ENCODE peak calls at places on chromosomes 3 and 15, in seven cellular contexts. E, Q, U, D, H, B and X are unnamed samples.

GRCh38 chr3:27228805-27229204 is 140.4 kb downstream of the NEK10 start:
- DNase-seq in E (peak; percentile 76), Q (no peak), U (no peak), D (no peak), H (no peak), B (no peak), X (peak; percentile 89)

GRCh38 chr3:58617338-58617761 is 40.2 kb upstream of the FAM107A start:
- DNase-seq in E (no peak), Q (no peak), U (no peak), D (peak; percentile 18), H (no peak), B (no peak), X (peak; percentile 68)

GRCh38 chr3:40780801-40781406 is 256.1 kb downstream of the ZNF621 start:
- DNase-seq in E (no peak), Q (peak; percentile 14), U (no peak), D (no peak), H (no peak), B (no peak), X (no peak)

GRCh38 chr3:37540786-37541185 is 320.9 kb upstream of the CTDSPL start:
- DNase-seq in E (no peak), Q (no peak), U (no peak), D (no peak), H (no peak), B (no peak), X (no peak)

GRCh38 chr3:182485306-182485705 is 308.0 kb upstream of the ATP11B start:
- DNase-seq in E (no peak), Q (no peak), U (no peak), D (no peak), H (no peak), B (no peak), X (no peak)

GRCh38 chr15:98077186-98077585 is 116.7 kb downstream of the ARRDC4 start:
- DNase-seq in E (no peak), Q (no peak), U (no peak), D (no peak), H (no peak), B (no peak), X (no peak)

GRCh38 chr3:16550676-16551341 is 37.3 kb upstream of the RFTN1 start:
- DNase-seq in E (peak; percentile 78), Q (peak; percentile 76), U (peak; percentile 87), D (peak; percentile 88), H (peak; percentile 91), B (peak; percentile 96), X (peak; percentile 93)

GRCh38 chr3:55637906-55638635 is 151.0 kb upstream of the WNT5A start:
- DNase-seq in E (no peak), Q (no peak), U (no peak), D (no peak), H (no peak), B (peak; percentile 25), X (no peak)

GRCh38 chr3:106261396-106261795 is 392.6 kb upstream of the CBLB start:
- DNase-seq in E (no peak), Q (no peak), U (no peak), D (peak; percentile 45), H (peak; percentile 40), B (no peak), X (no peak)

GRCh38 chr3:149596136-149596770 is 61.6 kb downstream of the WWTR1 start:
- DNase-seq in E (no peak), Q (no peak), U (no peak), D (peak; percentile 54), H (no peak), B (no peak), X (no peak)

GRCh38 chr15:59008086-59008485 is 20.6 kb downstream of the RNF111 start:
- DNase-seq in E (no peak), Q (no peak), U (no peak), D (no peak), H (no peak), B (no peak), X (no peak)

GRCh38 chr3:78274475-78275065 is 1234.7 kb downstream of the ROBO2 start:
- DNase-seq in E (no peak), Q (no peak), U (no peak), D (no peak), H (no peak), B (no peak), X (no peak)

GRCh38 chr3:130677310-130677709 is 69.3 kb downstream of the PIK3R4 start:
- DNase-seq in E (no peak), Q (no peak), U (no peak), D (no peak), H (no peak), B (no peak), X (no peak)
- H2BK120ac ChIP-seq in E (no peak overlapping the region), Q (no peak overlapping the region), U (no peak overlapping the region), D (no peak overlapping the region), H (no peak overlapping the region), B (no peak overlapping the region), X (no peak overlapping the region)

GRCh38 chr3:49723301-49723630 is 485 bp downstream of the GMPPB start:
- DNase-seq in E (peak; percentile 73), Q (no peak), U (no peak), D (peak; percentile 37), H (peak; percentile 60), B (peak; percentile 56), X (peak; percentile 61)
- H4K8ac ChIP-seq in E (no peak overlapping the region), Q (no peak overlapping the region), U (peak overlapping the region; percentile 93), D (peak overlapping the region; percentile 55), H (peak overlapping the region; percentile 94), B (peak overlapping the region; percentile 95), X (no peak overlapping the region)

DNA sequence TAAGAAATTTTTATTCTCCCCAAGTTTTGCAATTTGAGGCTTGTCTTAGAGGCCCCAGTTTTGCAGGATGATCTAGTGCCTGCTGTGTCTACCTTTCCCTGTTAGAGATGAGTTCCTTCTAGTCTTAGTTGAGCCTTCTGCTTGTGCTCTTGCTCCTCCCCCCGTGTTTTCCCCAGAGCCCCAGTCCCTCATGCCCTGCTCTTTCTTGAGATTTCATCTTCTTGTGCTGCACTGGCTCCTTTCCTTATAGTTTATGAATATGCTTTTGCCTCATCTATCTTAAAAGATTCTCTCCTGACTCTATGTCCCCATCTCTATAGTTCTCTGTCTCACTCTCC is 4.7 kb downstream of the GAP43 start:
- DNase-seq in E (no peak), Q (no peak), U (no peak), D (no peak), H (no peak), B (no peak), X (no peak)
- H3K18ac ChIP-seq in E (no peak overlapping the region), Q (no peak overlapping the region), U (no peak overlapping the region), D (no peak overlapping the region), H (no peak overlapping the region), B (no peak overlapping the region), X (no peak overlapping the region)

GRCh38 chr3:81579744-81580143 is 181.7 kb downstream of the GBE1 start:
- DNase-seq in E (no peak), Q (no peak), U (no peak), D (no peak), H (no peak), B (no peak), X (peak; percentile 53)

GRCh38 chr3:81581966-81582599 is 179.4 kb downstream of the GBE1 start:
- DNase-seq in E (no peak), Q (no peak), U (no peak), D (peak; percentile 47), H (peak; percentile 47), B (peak; percentile 16), X (peak; percentile 37)

GRCh38 chr3:81580399-81580798 is 181.0 kb downstream of the GBE1 start:
- DNase-seq in E (no peak), Q (peak; percentile 71), U (no peak), D (no peak), H (no peak), B (no peak), X (no peak)

GRCh38 chr3:81585937-81586336 is 175.5 kb downstream of the GBE1 start:
- DNase-seq in E (no peak), Q (no peak), U (no peak), D (no peak), H (no peak), B (no peak), X (no peak)

DNA sequence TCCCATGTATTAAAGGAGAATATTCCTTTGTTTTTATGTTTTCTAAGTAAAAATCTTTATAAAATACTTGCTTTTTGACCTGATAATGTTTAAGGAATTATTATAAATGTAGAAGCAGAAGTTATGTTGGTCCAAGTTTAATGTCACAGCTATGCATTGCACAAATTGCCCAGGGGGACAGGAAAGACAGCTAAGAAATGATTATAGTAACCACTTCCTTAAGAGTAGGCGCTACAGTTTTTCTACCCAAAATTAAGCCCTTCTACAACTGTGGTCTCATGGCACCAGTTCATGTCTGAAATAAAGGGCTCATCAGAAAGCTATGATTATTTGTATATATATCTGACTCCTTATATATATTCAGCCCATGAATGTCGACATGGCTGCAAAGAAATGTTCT is 176.4 kb downstream of the GBE1 start:
- DNase-seq in E (no peak), Q (no peak), U (no peak), D (no peak), H (no peak), B (no peak), X (no peak)
- H2BK120ac ChIP-seq in E (no peak overlapping the region), Q (no peak overlapping the region), U (no peak overlapping the region), D (no peak overlapping the region), H (no peak overlapping the region), B (no peak overlapping the region), X (no peak overlapping the region)

GRCh38 chr3:42090973-42091731 is at the start of gene TRAK1:
- DNase-seq in E (no peak), Q (no peak), U (no peak), D (no peak), H (no peak), B (no peak), X (no peak)

GRCh38 chr3:42095540-42095939 is 4.4 kb downstream of the TRAK1 start:
- DNase-seq in E (no peak), Q (no peak), U (no peak), D (no peak), H (no peak), B (no peak), X (no peak)

GRCh38 chr3:42094992-42095391 is 3.8 kb downstream of the TRAK1 start:
- DNase-seq in E (no peak), Q (no peak), U (no peak), D (no peak), H (no peak), B (no peak), X (no peak)

GRCh38 chr3:42092006-42092405 is 849 bp downstream of the TRAK1 start:
- DNase-seq in E (no peak), Q (no peak), U (no peak), D (no peak), H (no peak), B (no peak), X (no peak)

GRCh38 chr3:42094128-42094527 is 3.0 kb downstream of the TRAK1 start:
- DNase-seq in E (no peak), Q (no peak), U (no peak), D (no peak), H (no peak), B (no peak), X (no peak)
- H4K8ac ChIP-seq in E (no peak overlapping the region), Q (no peak overlapping the region), U (no peak overlapping the region), D (no peak overlapping the region), H (no peak overlapping the region), B (no peak overlapping the region), X (no peak overlapping the region)

GRCh38 chr3:30658328-30659052 is 52.1 kb downstream of the TGFBR2 start:
- DNase-seq in E (no peak), Q (no peak), U (no peak), D (peak; percentile 79), H (peak; percentile 88), B (no peak), X (no peak)
- H3K18ac ChIP-seq in E (no peak overlapping the region), Q (no peak overlapping the region), U (no peak overlapping the region), D (peak overlapping the region; percentile 98), H (peak overlapping the region; percentile 87), B (peak overlapping the region; percentile 88), X (peak overlapping the region; percentile 96)

GRCh38 chr3:185134532-185134931 is 18.3 kb downstream of the C3orf70 start:
- DNase-seq in E (no peak), Q (no peak), U (no peak), D (no peak), H (no peak), B (no peak), X (no peak)
- H2BK120ac ChIP-seq in E (no peak overlapping the region), Q (no peak overlapping the region), U (no peak overlapping the region), D (no peak overlapping the region), H (no peak overlapping the region), B (no peak overlapping the region), X (no peak overlapping the region)